ENCODE peak calls at places on chromosome 18, in eight cellular contexts. F is tibial nerve; S is HCT116; A is mesendoderm; P is CD8-positive, alpha-beta memory T cell; L is effector memory CD4-positive, alpha-beta T cell; M is psoas muscle; E is right atrium auricular region. D is an unnamed sample.
A peak's percentile ranks its signal among the peaks of the same experiment; 100 is the strongest.

GRCh38 chr18:59052965-59053960 is 86.4 kb upstream of the SEC11C start:
- DNase-seq in E (no peak), L (no peak), A (no peak), F (no peak), M (no peak), S (no peak), P (no peak), D (no peak)

GRCh38 chr18:29496276-29496675 is 1319.3 kb upstream of the CDH2 start:
- DNase-seq in M (no peak), A (no peak), E (no peak), P (no peak), L (no peak), F (no peak), S (no peak), D (no peak)

GRCh38 chr18:57753063-57753462 is 50.1 kb downstream of the ATP8B1 start:
- DNase-seq in E (no peak), P (no peak), L (no peak), A (no peak), M (no peak), F (no peak), S (no peak), D (no peak)

GRCh38 chr18:8635087-8635486 is 25.9 kb downstream of the RAB12 start:
- DNase-seq in E (no peak), S (no peak), P (no peak), F (no peak), A (no peak), L (no peak), M (no peak), D (no peak)

GRCh38 chr18:3508576-3509559 is 58.9 kb downstream of the TGIF1 start:
- DNase-seq in P (no peak), M (no peak), L (no peak), E (no peak), S (no peak), A (no peak), F (no peak), D (no peak)

GRCh38 chr18:13257361-13257980 is 38.9 kb downstream of the LDLRAD4 start:
- DNase-seq in L (no peak), P (no peak), F (no peak), M (no peak), E (no peak), S (no peak), A (no peak), D (no peak)

GRCh38 chr18:9147440-9148238 is 11.1 kb downstream of the ANKRD12 start:
- DNase-seq in A (peak; percentile 76), S (peak; percentile 48), L (peak; percentile 24), F (no peak), P (peak; percentile 53), M (no peak), E (no peak), D (peak; percentile 39)

GRCh38 chr18:61949946-61950345 is 57.1 kb upstream of the RNF152 start:
- DNase-seq in M (peak; percentile 33), E (no peak), F (no peak), A (no peak), P (no peak), S (no peak), L (no peak), D (no peak)

GRCh38 chr18:24876266-24876665 is 415.8 kb downstream of the HRH4 start:
- DNase-seq in S (no peak), L (no peak), P (no peak), A (no peak), E (no peak), F (no peak), M (no peak), D (no peak)

GRCh38 chr18:55272510-55273243 is 313.4 kb upstream of the CCDC68 start:
- DNase-seq in A (no peak), E (peak; percentile 63), M (no peak), L (no peak), F (no peak), S (no peak), P (no peak), D (no peak)

GRCh38 chr18:55790296-55790695 is 202.3 kb upstream of the TCF4 start:
- DNase-seq in P (no peak), A (no peak), L (no peak), F (no peak), M (no peak), E (no peak), S (no peak), D (no peak)

GRCh38 chr18:25349926-25350560 is 1.9 kb downstream of the ZNF521 start:
- DNase-seq in F (no peak), M (peak; percentile 42), P (no peak), S (no peak), L (no peak), E (no peak), A (peak; percentile 29), D (no peak)

GRCh38 chr18:79695269-79695668 is 15.7 kb downstream of the CTDP1 start:
- DNase-seq in P (peak; percentile 27), A (peak; percentile 19), E (no peak), S (no peak), L (no peak), M (no peak), F (no peak), D (no peak)

GRCh38 chr18:74444104-74444503 is 13.0 kb downstream of the DIPK1C start:
- DNase-seq in P (no peak), A (no peak), F (no peak), M (no peak), L (no peak), E (no peak), S (no peak), D (no peak)

GRCh38 chr18:74446178-74446577 is 10.9 kb downstream of the DIPK1C start:
- DNase-seq in S (no peak), M (no peak), L (no peak), F (no peak), P (no peak), A (no peak), E (no peak), D (no peak)

GRCh38 chr18:74445585-74445984 is 11.5 kb downstream of the DIPK1C start:
- DNase-seq in E (no peak), P (no peak), M (no peak), F (no peak), S (no peak), A (no peak), L (no peak), D (no peak)

GRCh38 chr18:74447404-74448152 is 9.5 kb downstream of the DIPK1C start:
- DNase-seq in M (no peak), F (no peak), P (no peak), L (no peak), E (peak; percentile 32), S (no peak), A (no peak), D (no peak)

GRCh38 chr18:74446631-74447403 is 10.3 kb downstream of the DIPK1C start:
- DNase-seq in A (no peak), F (no peak), M (no peak), L (no peak), S (no peak), P (no peak), E (peak; percentile 53), D (no peak)
- H3K27me3 ChIP-seq in A (no peaks in the 10 kb centered on the region), F (no peaks in the 10 kb centered on the region), M (no peaks in the 10 kb centered on the region), L (no peaks in the 10 kb centered on the region), S (peaks cover 22% of the 10 kb centered on the region), P (peaks cover 3% of the 10 kb centered on the region), E (no peaks in the 10 kb centered on the region), D (no peaks in the 10 kb centered on the region)

GRCh38 chr18:48855422-48856377 is 95.1 kb downstream of the SMAD7 start:
- DNase-seq in A (no peak), P (peak; percentile 43), L (no peak), E (peak; percentile 84), F (no peak), S (no peak), M (no peak), D (no peak)
- H3K4me1 ChIP-seq in A (peaks cover 21% of the 10 kb centered on the region), P (peaks cover 38% of the 10 kb centered on the region), L (no peaks in the 10 kb centered on the region), E (no peaks in the 10 kb centered on the region), F (peaks cover 8% of the 10 kb centered on the region), S (peaks cover 6% of the 10 kb centered on the region), M (peaks cover 14% of the 10 kb centered on the region), D (peaks cover 6% of the 10 kb centered on the region)

GRCh38 chr18:2330764-2331163 is 240.5 kb downstream of the METTL4 start:
- DNase-seq in A (no peak), E (no peak), M (no peak), F (no peak), P (no peak), L (no peak), S (no peak), D (no peak)

GRCh38 chr18:2325933-2326332 is 245.4 kb downstream of the METTL4 start:
- DNase-seq in L (no peak), P (no peak), S (no peak), E (no peak), A (no peak), F (no peak), M (no peak), D (no peak)

GRCh38 chr18:2336993-2337392 is 234.3 kb downstream of the METTL4 start:
- DNase-seq in S (no peak), M (no peak), L (no peak), F (no peak), E (no peak), P (no peak), A (no peak), D (no peak)

GRCh38 chr18:2326999-2327398 is 244.3 kb downstream of the METTL4 start:
- DNase-seq in L (no peak), S (no peak), F (no peak), P (no peak), M (no peak), E (no peak), A (no peak), D (no peak)

DNA sequence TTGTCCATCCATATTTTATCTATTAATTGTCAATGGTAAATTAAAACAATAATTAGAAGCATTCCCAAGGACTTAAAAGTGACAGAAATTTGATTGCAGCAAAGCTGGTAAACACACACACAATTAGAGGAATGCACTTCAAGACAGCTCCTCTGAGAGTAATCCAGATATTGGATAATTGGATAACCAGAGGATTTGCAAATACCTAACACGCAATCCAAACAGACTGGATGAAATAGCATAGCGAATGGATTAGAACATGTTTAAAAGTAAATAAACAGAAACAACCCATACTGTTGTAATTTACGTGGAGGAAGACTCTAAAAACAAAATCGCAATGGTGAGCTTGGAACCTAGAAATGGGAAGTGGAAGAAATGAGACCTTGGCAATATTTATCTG is 239.8 kb downstream of the METTL4 start:
- DNase-seq in M (no peak), L (no peak), P (no peak), E (no peak), A (no peak), S (no peak), F (no peak), D (no peak)
- H3K4me3 ChIP-seq in M (no peak overlapping the region), L (no peak overlapping the region), P (no peak overlapping the region), E (no peak overlapping the region), A (no peak overlapping the region), S (no peak overlapping the region), F (no peak overlapping the region), D (no peak overlapping the region)

GRCh38 chr18:38367473-38367872 is 801.9 kb upstream of the CELF4 start:
- DNase-seq in A (peak; percentile 5), S (no peak), P (no peak), M (no peak), E (no peak), F (no peak), L (no peak), D (no peak)

GRCh38 chr18:38369772-38370690 is 804.4 kb upstream of the CELF4 start:
- DNase-seq in F (no peak), S (no peak), P (no peak), M (no peak), E (no peak), L (no peak), A (no peak), D (no peak)

GRCh38 chr18:38368886-38369285 is 803.3 kb upstream of the CELF4 start:
- DNase-seq in E (no peak), M (no peak), S (no peak), F (no peak), L (no peak), A (no peak), P (no peak), D (no peak)

GRCh38 chr18:38362286-38362792 is 796.7 kb upstream of the CELF4 start:
- DNase-seq in S (no peak), P (no peak), E (no peak), A (no peak), L (no peak), F (no peak), M (no peak), D (no peak)

GRCh38 chr18:38368246-38368645 is 802.6 kb upstream of the CELF4 start:
- DNase-seq in S (no peak), A (no peak), P (no peak), E (no peak), L (no peak), M (no peak), F (no peak), D (no peak)
- H3K27me3 ChIP-seq in S (no peaks in the 10 kb centered on the region), A (no peaks in the 10 kb centered on the region), P (no peaks in the 10 kb centered on the region), E (no peaks in the 10 kb centered on the region), L (no peaks in the 10 kb centered on the region), M (no peaks in the 10 kb centered on the region), F (no peaks in the 10 kb centered on the region), D (no peaks in the 10 kb centered on the region)